ENCODE peak calls at places on chromosomes 1 and 21, in seven cellular contexts. M, H, X, Y, Z, N and W are unnamed samples.
A peak's percentile ranks its signal among the peaks of the same experiment; 100 is the strongest.

GRCh38 chr1:117128323-117129079 is 7.0 kb upstream of the TRIM45 start:
- DNase-seq in Y (no peak), Z (peak; percentile 67), H (no peak), X (no peak), N (peak; percentile 23), M (no peak), W (no peak)

GRCh38 chr1:42456754-42457089 is 379 bp downstream of the PPCS start:
- DNase-seq in H (peak; percentile 63), N (peak; percentile 57), X (peak; percentile 38), Z (no peak), M (peak; percentile 63), Y (no peak), W (peak; percentile 71)

GRCh38 chr1:71365451-71365850 is 284.6 kb upstream of the ZRANB2 start:
- DNase-seq in Y (no peak), M (no peak), H (no peak), X (no peak), Z (no peak), N (no peak), W (no peak)

GRCh38 chr1:109281680-109282496 is 1.1 kb downstream of the PSRC1 start:
- DNase-seq in H (no peak), N (no peak), X (no peak), Y (no peak), Z (peak; percentile 45), M (no peak), W (no peak)

GRCh38 chr1:178122283-178122682 is 28.4 kb downstream of the RASAL2 start:
- DNase-seq in H (no peak), X (no peak), M (no peak), Y (no peak), N (no peak), Z (no peak), W (no peak)

GRCh38 chr1:116508984-116509980 is 61.5 kb downstream of the CD58 start:
- DNase-seq in H (peak; percentile 54), N (peak; percentile 73), Z (peak; percentile 89), Y (no peak), X (no peak), M (no peak), W (peak; percentile 65)

GRCh38 chr1:217079579-217079978 is 356.4 kb upstream of the ESRRG start:
- DNase-seq in N (no peak), M (no peak), X (no peak), Y (no peak), Z (peak; percentile 9), H (no peak), W (no peak)

GRCh38 chr21:35138665-35139381 is 89.7 kb upstream of the RUNX1 start:
- DNase-seq in H (peak; percentile 83), M (no peak), Z (peak; percentile 97), Y (no peak), X (no peak), N (no peak), W (peak; percentile 23)

GRCh38 chr1:217521317-217521716 is 109.6 kb downstream of the GPATCH2 start:
- DNase-seq in X (no peak), Z (no peak), M (no peak), N (no peak), Y (no peak), H (no peak), W (no peak)

GRCh38 chr1:241499910-241500309 is 19.6 kb downstream of the FH start:
- DNase-seq in H (no peak), Y (no peak), M (no peak), N (peak; percentile 52), Z (peak; percentile 62), X (no peak), W (no peak)

GRCh38 chr1:182134257-182134656 is 72.7 kb upstream of the ZNF648 start:
- DNase-seq in X (no peak), H (no peak), Z (no peak), N (no peak), Y (no peak), M (no peak), W (no peak)

GRCh38 chr1:1228596-1229321 is 3.0 kb downstream of the SDF4 start:
- DNase-seq in H (no peak), X (no peak), M (no peak), Y (no peak), N (no peak), Z (no peak), W (no peak)

GRCh38 chr1:151945725-151946365 is 36.5 kb upstream of the THEM4 start:
- DNase-seq in N (peak; percentile 97), M (peak; percentile 67), X (peak; percentile 63), Z (peak; percentile 95), Y (peak; percentile 51), H (peak; percentile 81), W (peak; percentile 90)

GRCh38 chr1:154983776-154984466 is 777 bp downstream of the FLAD1 start:
- DNase-seq in H (no peak), Z (no peak), Y (no peak), M (no peak), N (no peak), X (no peak), W (no peak)

GRCh38 chr1:66725885-66726665 is 26.2 kb upstream of the DYNLT5 start:
- DNase-seq in Z (peak; percentile 83), H (peak; percentile 61), M (peak; percentile 31), N (peak; percentile 49), Y (peak; percentile 57), X (peak; percentile 22), W (peak; percentile 56)

GRCh38 chr1:181483084-181483559 is at the start of gene CACNA1E:
- DNase-seq in H (no peak), Y (no peak), M (no peak), N (no peak), Z (no peak), X (no peak), W (no peak)

GRCh38 chr1:204453141-204453772 is 41.3 kb downstream of the PIK3C2B start:
- DNase-seq in M (no peak), Z (no peak), X (peak; percentile 60), H (peak; percentile 76), Y (no peak), N (no peak), W (peak; percentile 73)

GRCh38 chr1:14220811-14221210 is 377.7 kb upstream of the KAZN start:
- DNase-seq in H (no peak), M (no peak), X (no peak), N (no peak), Z (no peak), Y (no peak), W (no peak)

GRCh38 chr1:162696286-162696862 is 64.1 kb downstream of the DDR2 start:
- DNase-seq in H (no peak), M (peak; percentile 33), X (no peak), Y (peak; percentile 86), Z (peak; percentile 92), N (peak; percentile 54), W (no peak)

GRCh38 chr1:57623039-57623790 is 199.4 kb upstream of the DAB1 start:
- DNase-seq in N (no peak), Y (no peak), H (no peak), Z (peak; percentile 71), X (no peak), M (peak; percentile 14), W (no peak)

GRCh38 chr21:14358775-14359174 is 24.2 kb downstream of the HSPA13 start:
- DNase-seq in Y (no peak), X (no peak), M (no peak), N (no peak), Z (no peak), H (no peak), W (no peak)

GRCh38 chr1:181113061-181113695 is 24.7 kb downstream of the IER5 start:
- DNase-seq in X (no peak), H (no peak), Z (no peak), Y (no peak), N (peak; percentile 85), M (no peak), W (no peak)

GRCh38 chr1:85085417-85085816 is 37.1 kb upstream of the MCOLN3 start:
- DNase-seq in X (no peak), Z (no peak), N (no peak), M (no peak), Y (no peak), H (no peak), W (no peak)

GRCh38 chr1:8797230-8797629 is 20.2 kb downstream of the RERE start:
- DNase-seq in H (no peak), X (no peak), N (peak; percentile 10), Y (no peak), M (no peak), Z (no peak), W (no peak)

GRCh38 chr1:246035060-246035531 is 472.0 kb downstream of the SMYD3 start:
- DNase-seq in M (no peak), Y (no peak), N (no peak), H (no peak), Z (no peak), X (no peak), W (no peak)